ENCODE peak calls at places on chromosome 13, in ten cellular contexts. C is dorsolateral prefrontal cortex, Z is tibial artery, Y is tibial nerve, R is GM12865, U is keratinocyte, T is psoas muscle, Q is gastrocnemius medialis, M is fibroblast of the aortic adventitia, O is uterus. E is an unnamed sample.

GRCh38 chr13:24306632-24307031 is 2.7 kb upstream of the C1QTNF9 start:
- DNase-seq in O (no peak), T (no peak), M (peak; percentile 54), Y (no peak), U (no peak), R (no peak), Q (no peak), C (no peak), Z (no peak), E (peak; percentile 6)

GRCh38 chr13:71879129-71879535 is 12.1 kb upstream of the DACH1 start:
- DNase-seq in Z (no peak), Y (no peak), C (no peak), M (no peak), R (peak; percentile 68), Q (no peak), U (no peak), O (no peak), T (no peak), E (no peak)

GRCh38 chr13:26881154-26881553 is 120.6 kb upstream of the GPR12 start:
- DNase-seq in Y (no peak), T (no peak), O (no peak), Q (no peak), Z (no peak), U (no peak), M (peak; percentile 13), R (no peak), C (peak; percentile 10), E (peak; percentile 30)

GRCh38 chr13:74667656-74668055 is 533.5 kb upstream of the KLF12 start:
- DNase-seq in O (no peak), U (no peak), Q (no peak), Z (no peak), M (no peak), R (no peak), T (no peak), Y (no peak), C (no peak), E (no peak)

GRCh38 chr13:94351292-94352000 is 128.0 kb downstream of the DCT start:
- DNase-seq in Q (no peak), O (no peak), C (no peak), R (no peak), T (no peak), Y (no peak), Z (no peak), U (no peak), M (peak; percentile 64), E (no peak)

GRCh38 chr13:113949546-113949945 is 24.3 kb downstream of the C13orf46 start:
- DNase-seq in C (no peak), Z (no peak), R (no peak), Q (no peak), M (no peak), Y (no peak), U (no peak), O (no peak), T (peak; percentile 49), E (no peak)

GRCh38 chr13:30585748-30586262 is 31.9 kb upstream of the USPL1 start:
- DNase-seq in Z (no peak), Y (no peak), M (peak; percentile 88), U (no peak), Q (no peak), C (no peak), R (no peak), O (no peak), T (no peak), E (no peak)

GRCh38 chr13:109154146-109154545 is 524.7 kb downstream of the MYO16 start:
- DNase-seq in M (no peak), Z (no peak), O (no peak), Q (no peak), U (no peak), R (no peak), C (no peak), Y (no peak), T (no peak), E (no peak)

GRCh38 chr13:83622422-83622784 is 259.9 kb downstream of the SLITRK1 start:
- DNase-seq in R (no peak), Q (no peak), Y (no peak), Z (no peak), M (peak; percentile 52), C (no peak), T (no peak), U (no peak), O (no peak), E (no peak)

GRCh38 chr13:24709186-24709913 is 29.1 kb downstream of the ATP12A start:
- DNase-seq in R (peak; percentile 66), C (no peak), Q (no peak), M (no peak), Z (no peak), U (no peak), O (no peak), Y (no peak), T (peak; percentile 32), E (no peak)

GRCh38 chr13:91355826-91356710 is 8.6 kb downstream of the MIR17HG start:
- DNase-seq in M (no peak), Y (no peak), R (no peak), Z (no peak), U (no peak), Q (no peak), C (no peak), T (no peak), O (no peak), E (no peak)

GRCh38 chr13:74695021-74695800 is 561.0 kb upstream of the KLF12 start:
- DNase-seq in C (no peak), U (no peak), Q (no peak), O (no peak), Z (no peak), T (no peak), Y (no peak), R (no peak), M (no peak), E (no peak)

GRCh38 chr13:46926856-46927625 is 30.2 kb upstream of the HTR2A start:
- DNase-seq in Q (no peak), R (no peak), Z (no peak), T (no peak), M (peak; percentile 41), O (no peak), U (no peak), C (no peak), Y (no peak), E (no peak)

DNA sequence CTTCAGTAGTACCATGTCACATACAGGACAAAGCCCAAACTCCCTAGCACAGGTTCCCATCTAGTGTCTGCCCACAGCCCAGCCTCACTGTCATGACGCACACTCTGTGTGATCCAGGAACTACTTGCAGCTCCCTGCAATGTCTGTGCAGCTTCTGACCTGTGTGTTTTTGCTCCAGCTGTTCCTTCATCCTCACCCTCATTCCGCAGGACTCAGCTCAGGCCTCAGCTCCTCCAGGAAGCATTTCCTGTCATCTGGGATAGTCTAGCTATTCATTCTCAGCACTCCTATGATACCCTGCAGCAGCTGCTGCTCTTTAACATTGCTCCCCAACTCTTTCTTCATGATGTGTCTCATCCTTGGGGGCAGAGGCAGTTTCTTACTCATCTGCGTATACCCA is 56.1 kb downstream of the ENOX1 start:
- DNase-seq in M (peak; percentile 17), Y (no peak), U (no peak), R (no peak), Q (no peak), C (no peak), T (peak; percentile 43), O (peak; percentile 22), Z (no peak), E (no peak)
- TF ChIP-seq CTCF in M (no peak), Y (no peak), U (no peak), R (no peak), Q (no peak), C (no peak), T (no peak), O (no peak), Z (no peak), E (no peak)

DNA sequence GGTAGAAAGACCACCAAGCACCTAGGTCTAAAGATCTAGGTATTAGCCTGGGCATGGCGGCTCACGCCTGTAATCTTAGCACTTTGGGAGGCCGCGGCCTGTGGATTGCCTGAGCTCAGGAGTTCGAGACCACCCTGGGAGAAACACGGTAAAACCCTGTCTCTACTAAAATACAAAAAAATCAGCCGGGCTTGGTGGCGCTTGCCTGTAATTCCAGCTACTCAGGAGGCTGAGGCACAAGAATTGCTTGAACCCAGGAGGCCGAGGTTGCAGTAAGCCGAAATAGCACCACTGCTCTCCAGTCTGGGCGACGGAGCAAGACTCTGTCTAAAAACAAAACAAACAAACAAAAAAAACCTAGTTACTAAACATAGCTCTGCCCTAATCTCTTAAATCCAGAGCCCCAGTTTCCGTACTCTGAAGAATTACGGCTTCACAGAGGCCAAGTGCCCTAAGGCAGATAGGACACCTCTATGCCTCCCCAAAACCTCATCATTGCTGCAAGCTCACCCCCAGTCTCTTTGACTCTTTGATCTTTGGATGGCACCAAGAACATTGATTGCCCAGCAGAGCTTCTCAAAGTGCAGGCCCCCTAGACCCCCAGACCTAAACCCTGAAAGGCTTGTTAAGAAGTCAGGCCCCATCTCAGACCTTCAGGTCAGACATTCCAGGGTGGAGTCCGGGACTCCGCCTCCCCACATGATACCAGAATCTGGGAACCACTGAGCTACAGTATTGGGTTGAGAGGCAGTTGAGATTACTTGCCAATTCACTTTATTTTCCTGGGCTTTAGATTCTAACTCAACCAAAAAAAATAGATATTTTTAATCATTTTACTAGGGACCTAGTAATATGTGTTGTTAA is 2.8 kb downstream of the COL4A2 start:
- DNase-seq in M (no peak), Y (no peak), Z (peak; percentile 63), O (no peak), U (no peak), R (no peak), Q (no peak), T (no peak), C (no peak), E (no peak)
- H3K4me3 ChIP-seq in M (no peak overlapping the region), Y (no peak overlapping the region), Z (peak overlapping the region; percentile 79), O (peak overlapping the region; percentile 78), U (no peak overlapping the region), R (no peak overlapping the region), Q (peak overlapping the region; percentile 76), T (peak overlapping the region; percentile 77), C (no peak overlapping the region), E (peak overlapping the region; percentile 80)

DNA sequence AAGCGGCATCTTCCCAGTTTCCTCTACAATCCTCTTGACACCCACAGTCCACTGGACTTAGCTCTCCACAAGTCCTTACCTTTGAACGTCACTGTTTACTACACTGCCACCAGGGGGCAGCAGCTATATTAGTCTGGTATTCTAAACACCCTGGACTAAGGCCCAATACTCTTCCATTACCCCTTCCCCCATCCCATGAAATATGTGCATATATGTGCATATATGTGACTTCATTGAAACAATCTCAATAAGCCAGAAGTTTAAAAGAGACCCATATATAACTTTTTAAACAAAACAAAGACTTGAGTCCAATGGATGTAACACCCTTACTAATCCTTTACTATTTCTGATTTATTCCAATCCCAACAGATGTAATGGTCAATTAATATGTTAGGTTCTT is 15.5 kb downstream of the GGACT start:
- DNase-seq in Y (peak; percentile 33), R (peak; percentile 84), U (peak; percentile 44), T (peak; percentile 68), Z (peak; percentile 72), O (peak; percentile 25), M (peak; percentile 85), C (peak; percentile 65), Q (peak; percentile 18), E (peak; percentile 25)
- TF ChIP-seq CTCF in Y (peak; percentile 64), R (peak; percentile 74), U (peak; percentile 74), T (peak; percentile 73), Z (peak; percentile 50), O (peak; percentile 43), M (peak; percentile 67), C (peak; percentile 72), Q (peak; percentile 25), E (peak; percentile 81)

DNA sequence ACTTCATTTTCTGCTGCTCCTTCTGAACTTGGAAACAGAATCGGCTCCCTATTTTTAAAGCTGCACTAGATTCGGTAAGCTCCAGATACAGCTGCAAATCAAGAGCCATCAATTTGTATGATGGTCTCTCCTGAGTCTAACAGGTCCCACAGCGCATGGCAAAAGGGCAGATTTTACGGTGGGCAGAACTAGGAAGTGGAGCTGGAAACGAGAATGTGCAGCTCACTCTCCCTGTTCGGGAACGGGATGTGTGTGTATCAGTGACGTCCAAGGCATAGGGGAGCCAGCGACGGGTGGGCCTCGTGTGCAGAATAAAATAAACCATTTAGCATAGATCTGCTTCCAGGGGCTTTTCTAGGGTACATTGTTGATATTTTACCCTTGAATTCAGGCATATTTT is 74.2 kb downstream of the COL4A1 start:
- DNase-seq in Q (no peak), Y (no peak), U (no peak), C (no peak), T (peak; percentile 58), R (no peak), Z (peak; percentile 73), M (no peak), O (no peak), E (no peak)
- H3K4me3 ChIP-seq in Q (peak overlapping the region; percentile 33), Y (no peak overlapping the region), U (no peak overlapping the region), C (peak overlapping the region; percentile 3), T (peak overlapping the region; percentile 38), R (no peak overlapping the region), Z (peak overlapping the region; percentile 27), M (peak overlapping the region; percentile 31), O (no peak overlapping the region), E (no peak overlapping the region)